ENCODE peak calls at places on chromosomes 3 and 15, in nine cellular contexts. M, S, H, P, W, O, V, T and J are unnamed samples.

GRCh38 chr3:54874816-54875556 is 52.9 kb downstream of the LRTM1 start:
- DNase-seq in M (no peak), S (no peak), H (no peak), P (no peak), W (no peak), O (no peak), V (no peak), T (no peak), J (no peak)

GRCh38 chr3:58134468-58134867 is 76.3 kb downstream of the DNASE1L3 start:
- DNase-seq in M (no peak), S (no peak), H (no peak), P (no peak), W (no peak), O (no peak), V (no peak), T (no peak), J (peak; percentile 82)

GRCh38 chr3:193846569-193846968 is 253.6 kb downstream of the OPA1 start:
- DNase-seq in M (no peak), S (no peak), H (no peak), P (no peak), W (no peak), O (no peak), V (no peak), T (no peak), J (no peak)

GRCh38 chr15:51377038-51377761 is 35.7 kb downstream of the GLDN start:
- DNase-seq in M (no peak), S (no peak), H (no peak), P (no peak), W (no peak), O (no peak), V (no peak), T (no peak), J (no peak)

GRCh38 chr15:51731549-51732267 is 5.7 kb downstream of the LYSMD2 start:
- DNase-seq in M (peak; percentile 58), S (peak; percentile 43), H (peak; percentile 76), P (peak; percentile 39), W (no peak), O (peak; percentile 37), V (peak; percentile 53), T (no peak), J (no peak)

GRCh38 chr3:188126271-188126670 is 27.7 kb upstream of the LPP start:
- DNase-seq in M (no peak), S (no peak), H (no peak), P (no peak), W (no peak), O (no peak), V (no peak), T (no peak), J (no peak)

GRCh38 chr3:25273582-25274171 is 154.4 kb upstream of the RARB start:
- DNase-seq in M (no peak), S (no peak), H (no peak), P (no peak), W (no peak), O (no peak), V (no peak), T (no peak), J (no peak)

GRCh38 chr15:42784705-42785104 is 47.8 kb upstream of the CDAN1 start:
- DNase-seq in M (no peak), S (no peak), H (no peak), P (no peak), W (no peak), O (no peak), V (no peak), T (no peak), J (no peak)

GRCh38 chr15:95409924-95410323 is 920.6 kb upstream of the NR2F2 start:
- DNase-seq in M (no peak), S (no peak), H (peak; percentile 4), P (no peak), W (no peak), O (no peak), V (no peak), T (no peak), J (no peak)

GRCh38 chr3:127073931-127074820 is 91.3 kb downstream of the PLXNA1 start:
- DNase-seq in M (no peak), S (no peak), H (no peak), P (no peak), W (no peak), O (no peak), V (no peak), T (no peak), J (no peak)

GRCh38 chr15:66752078-66752477 is 50.0 kb downstream of the SMAD6 start:
- DNase-seq in M (no peak), S (no peak), H (no peak), P (no peak), W (no peak), O (no peak), V (no peak), T (no peak), J (no peak)